ENCODE peak calls at places on chromosomes 2 and 18, in ten cellular contexts. One of them, this sample, is unnamed.

GRCh38 chr2:54401592-54401991 is 54.5 kb upstream of the SPTBN1 start:
- DNase-seq in fibroblast of lung: no peak
- DNase-seq in CD8-positive, alpha-beta memory T cell: no peak
- DNase-seq in CD4-positive, CD25-positive, alpha-beta regulatory T cell: no peak
- DNase-seq in HL-60: no peak
- DNase-seq in HepG2: no peak
- DNase-seq in endodermal cell: no peak
- DNase-seq in CD4-positive, alpha-beta T cell: no peak
- DNase-seq in upper lobe of right lung: no peak
- DNase-seq in naive thymus-derived CD4-positive, alpha-beta T cell: no peak
- DNase-seq in this sample: no peak

GRCh38 chr2:3960106-3960505 is 256.7 kb downstream of the DCDC2C start:
- DNase-seq in CD4-positive, CD25-positive, alpha-beta regulatory T cell: no peak
- DNase-seq in upper lobe of right lung: no peak
- DNase-seq in fibroblast of lung: no peak
- DNase-seq in HL-60: no peak
- DNase-seq in CD8-positive, alpha-beta memory T cell: no peak
- DNase-seq in endodermal cell: no peak
- DNase-seq in HepG2: no peak
- DNase-seq in CD4-positive, alpha-beta T cell: no peak
- DNase-seq in naive thymus-derived CD4-positive, alpha-beta T cell: no peak
- DNase-seq in this sample: no peak

GRCh38 chr2:240386321-240386720 is 49.1 kb upstream of the GPC1 start:
- DNase-seq in HepG2: no peak
- DNase-seq in endodermal cell: no peak
- DNase-seq in upper lobe of right lung: no peak
- DNase-seq in HL-60: no peak
- DNase-seq in CD4-positive, CD25-positive, alpha-beta regulatory T cell: no peak
- DNase-seq in fibroblast of lung: no peak
- DNase-seq in CD4-positive, alpha-beta T cell: no peak
- DNase-seq in naive thymus-derived CD4-positive, alpha-beta T cell: no peak
- DNase-seq in CD8-positive, alpha-beta memory T cell: no peak
- DNase-seq in this sample: no peak

GRCh38 chr2:174784909-174785308 is 20.6 kb upstream of the CHRNA1 start:
- DNase-seq in CD4-positive, alpha-beta T cell: no peak
- DNase-seq in upper lobe of right lung: no peak
- DNase-seq in HL-60: no peak
- DNase-seq in endodermal cell: no peak
- DNase-seq in CD4-positive, CD25-positive, alpha-beta regulatory T cell: no peak
- DNase-seq in CD8-positive, alpha-beta memory T cell: no peak
- DNase-seq in HepG2: no peak
- DNase-seq in naive thymus-derived CD4-positive, alpha-beta T cell: no peak
- DNase-seq in fibroblast of lung: no peak
- DNase-seq in this sample: no peak

GRCh38 chr2:179165356-179166000 is 99.2 kb downstream of the SESTD1 start:
- DNase-seq in CD8-positive, alpha-beta memory T cell: no peak
- DNase-seq in HepG2: no peak
- DNase-seq in CD4-positive, alpha-beta T cell: no peak
- DNase-seq in HL-60: no peak
- DNase-seq in CD4-positive, CD25-positive, alpha-beta regulatory T cell: no peak
- DNase-seq in fibroblast of lung: peak; percentile 11
- DNase-seq in upper lobe of right lung: no peak
- DNase-seq in naive thymus-derived CD4-positive, alpha-beta T cell: no peak
- DNase-seq in endodermal cell: no peak
- DNase-seq in this sample: no peak

GRCh38 chr2:176643711-176644110 is 374.5 kb downstream of the MTX2 start:
- DNase-seq in endodermal cell: peak; percentile 66
- DNase-seq in CD4-positive, alpha-beta T cell: no peak
- DNase-seq in HL-60: no peak
- DNase-seq in CD8-positive, alpha-beta memory T cell: no peak
- DNase-seq in fibroblast of lung: peak; percentile 55
- DNase-seq in HepG2: peak; percentile 26
- DNase-seq in upper lobe of right lung: no peak
- DNase-seq in CD4-positive, CD25-positive, alpha-beta regulatory T cell: no peak
- DNase-seq in naive thymus-derived CD4-positive, alpha-beta T cell: no peak
- DNase-seq in this sample: no peak

GRCh38 chr2:71235930-71236587 is 9.2 kb upstream of the PAIP2B start:
- DNase-seq in CD8-positive, alpha-beta memory T cell: no peak
- DNase-seq in fibroblast of lung: no peak
- DNase-seq in HepG2: no peak
- DNase-seq in HL-60: peak; percentile 64
- DNase-seq in CD4-positive, alpha-beta T cell: no peak
- DNase-seq in upper lobe of right lung: no peak
- DNase-seq in endodermal cell: peak; percentile 79
- DNase-seq in CD4-positive, CD25-positive, alpha-beta regulatory T cell: no peak
- DNase-seq in naive thymus-derived CD4-positive, alpha-beta T cell: no peak
- DNase-seq in this sample: no peak

GRCh38 chr2:40740419-40740818 is 288.5 kb upstream of the SLC8A1 start:
- DNase-seq in upper lobe of right lung: no peak
- DNase-seq in fibroblast of lung: no peak
- DNase-seq in naive thymus-derived CD4-positive, alpha-beta T cell: no peak
- DNase-seq in HepG2: peak; percentile 7
- DNase-seq in CD4-positive, CD25-positive, alpha-beta regulatory T cell: no peak
- DNase-seq in CD4-positive, alpha-beta T cell: no peak
- DNase-seq in CD8-positive, alpha-beta memory T cell: no peak
- DNase-seq in HL-60: no peak
- DNase-seq in endodermal cell: no peak
- DNase-seq in this sample: no peak

GRCh38 chr2:191638079-191638801 is 39.7 kb upstream of the NABP1 start:
- DNase-seq in naive thymus-derived CD4-positive, alpha-beta T cell: no peak
- DNase-seq in CD8-positive, alpha-beta memory T cell: no peak
- DNase-seq in CD4-positive, CD25-positive, alpha-beta regulatory T cell: no peak
- DNase-seq in fibroblast of lung: peak; percentile 24
- DNase-seq in upper lobe of right lung: no peak
- DNase-seq in CD4-positive, alpha-beta T cell: no peak
- DNase-seq in endodermal cell: peak; percentile 51
- DNase-seq in HepG2: peak; percentile 68
- DNase-seq in HL-60: peak; percentile 18
- DNase-seq in this sample: peak; percentile 35
- H3K27ac ChIP-seq in naive thymus-derived CD4-positive, alpha-beta T cell: peak overlapping the region; percentile 43
- H3K27ac ChIP-seq in CD8-positive, alpha-beta memory T cell: peak overlapping the region; percentile 64
- H3K27ac ChIP-seq in CD4-positive, CD25-positive, alpha-beta regulatory T cell: peak overlapping the region; percentile 63
- H3K27ac ChIP-seq in fibroblast of lung: peak overlapping the region; percentile 76
- H3K27ac ChIP-seq in upper lobe of right lung: peak overlapping the region; percentile 60
- H3K27ac ChIP-seq in CD4-positive, alpha-beta T cell: no peak overlapping the region
- H3K27ac ChIP-seq in endodermal cell: no peak overlapping the region
- H3K27ac ChIP-seq in HepG2: peak overlapping the region; percentile 75
- H3K27ac ChIP-seq in HL-60: no peak overlapping the region
- H3K27ac ChIP-seq in this sample: peak overlapping the region; percentile 85

GRCh38 chr18:59026831-59027410 is 112.8 kb upstream of the SEC11C start:
- DNase-seq in CD4-positive, CD25-positive, alpha-beta regulatory T cell: no peak
- DNase-seq in HepG2: no peak
- DNase-seq in CD8-positive, alpha-beta memory T cell: no peak
- DNase-seq in CD4-positive, alpha-beta T cell: no peak
- DNase-seq in upper lobe of right lung: no peak
- DNase-seq in endodermal cell: peak; percentile 28
- DNase-seq in fibroblast of lung: no peak
- DNase-seq in naive thymus-derived CD4-positive, alpha-beta T cell: no peak
- DNase-seq in HL-60: no peak
- DNase-seq in this sample: no peak

GRCh38 chr18:59024829-59025228 is 114.9 kb upstream of the SEC11C start:
- DNase-seq in HL-60: no peak
- DNase-seq in HepG2: no peak
- DNase-seq in CD4-positive, CD25-positive, alpha-beta regulatory T cell: no peak
- DNase-seq in upper lobe of right lung: no peak
- DNase-seq in CD4-positive, alpha-beta T cell: no peak
- DNase-seq in CD8-positive, alpha-beta memory T cell: no peak
- DNase-seq in naive thymus-derived CD4-positive, alpha-beta T cell: no peak
- DNase-seq in endodermal cell: peak; percentile 23
- DNase-seq in fibroblast of lung: peak; percentile 67
- DNase-seq in this sample: no peak

GRCh38 chr18:59021500-59021899 is 118.2 kb upstream of the SEC11C start:
- DNase-seq in HL-60: no peak
- DNase-seq in fibroblast of lung: no peak
- DNase-seq in HepG2: no peak
- DNase-seq in CD4-positive, alpha-beta T cell: no peak
- DNase-seq in naive thymus-derived CD4-positive, alpha-beta T cell: no peak
- DNase-seq in upper lobe of right lung: no peak
- DNase-seq in endodermal cell: no peak
- DNase-seq in CD8-positive, alpha-beta memory T cell: no peak
- DNase-seq in CD4-positive, CD25-positive, alpha-beta regulatory T cell: no peak
- DNase-seq in this sample: no peak

GRCh38 chr18:59026364-59026763 is 113.3 kb upstream of the SEC11C start:
- DNase-seq in endodermal cell: peak; percentile 32
- DNase-seq in HL-60: no peak
- DNase-seq in fibroblast of lung: no peak
- DNase-seq in naive thymus-derived CD4-positive, alpha-beta T cell: no peak
- DNase-seq in HepG2: no peak
- DNase-seq in upper lobe of right lung: no peak
- DNase-seq in CD4-positive, alpha-beta T cell: no peak
- DNase-seq in CD4-positive, CD25-positive, alpha-beta regulatory T cell: no peak
- DNase-seq in CD8-positive, alpha-beta memory T cell: no peak
- DNase-seq in this sample: no peak

DNA sequence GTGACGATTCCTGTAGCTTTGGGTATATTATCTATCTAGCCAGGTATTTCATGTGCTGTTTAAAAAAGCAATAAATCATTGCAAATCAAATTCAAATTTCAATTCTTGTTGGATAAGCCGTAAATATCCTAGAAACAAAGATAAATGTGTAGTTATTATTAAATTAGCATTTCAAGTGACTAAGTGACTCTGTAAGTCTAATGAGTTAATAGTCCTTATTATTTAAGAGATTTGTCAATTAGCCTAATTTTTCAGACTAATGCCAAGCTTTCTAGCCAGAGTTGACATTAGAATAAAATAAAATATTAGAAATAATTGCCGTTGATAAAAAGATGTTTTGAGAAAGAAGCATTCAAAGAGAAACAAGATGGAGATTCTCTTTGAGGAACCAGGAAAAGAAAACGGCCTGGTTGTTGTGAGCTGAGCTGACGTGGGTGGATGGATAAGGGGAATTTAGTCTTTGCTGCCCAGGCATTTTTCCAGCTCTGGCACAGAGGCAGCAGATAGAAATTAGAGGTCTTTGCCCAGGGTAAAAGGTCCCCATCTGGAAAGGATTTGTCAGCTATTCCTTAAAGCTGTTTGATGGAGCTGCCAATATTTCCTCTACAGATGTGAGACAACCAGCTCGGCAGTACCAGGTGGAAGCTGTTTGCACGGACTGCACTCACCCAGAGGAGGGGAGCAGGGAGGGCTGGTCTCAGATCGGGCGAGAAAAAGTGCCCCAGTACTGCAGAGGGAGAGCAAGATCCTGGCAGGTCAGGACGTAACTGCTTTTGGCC is 117.3 kb upstream of the SEC11C start:
- DNase-seq in CD4-positive, alpha-beta T cell: no peak
- DNase-seq in endodermal cell: peak; percentile 15
- DNase-seq in upper lobe of right lung: no peak
- DNase-seq in HepG2: no peak
- DNase-seq in fibroblast of lung: peak; percentile 30
- DNase-seq in CD4-positive, CD25-positive, alpha-beta regulatory T cell: no peak
- DNase-seq in HL-60: no peak
- DNase-seq in CD8-positive, alpha-beta memory T cell: no peak
- DNase-seq in naive thymus-derived CD4-positive, alpha-beta T cell: no peak
- DNase-seq in this sample: no peak
- H3K27ac ChIP-seq in CD4-positive, alpha-beta T cell: no peak overlapping the region
- H3K27ac ChIP-seq in endodermal cell: no peak overlapping the region
- H3K27ac ChIP-seq in upper lobe of right lung: peak overlapping the region; percentile 27
- H3K27ac ChIP-seq in HepG2: no peak overlapping the region
- H3K27ac ChIP-seq in fibroblast of lung: no peak overlapping the region
- H3K27ac ChIP-seq in CD4-positive, CD25-positive, alpha-beta regulatory T cell: no peak overlapping the region
- H3K27ac ChIP-seq in HL-60: no peak overlapping the region
- H3K27ac ChIP-seq in CD8-positive, alpha-beta memory T cell: no peak overlapping the region
- H3K27ac ChIP-seq in naive thymus-derived CD4-positive, alpha-beta T cell: no peak overlapping the region
- H3K27ac ChIP-seq in this sample: no peak overlapping the region

DNA sequence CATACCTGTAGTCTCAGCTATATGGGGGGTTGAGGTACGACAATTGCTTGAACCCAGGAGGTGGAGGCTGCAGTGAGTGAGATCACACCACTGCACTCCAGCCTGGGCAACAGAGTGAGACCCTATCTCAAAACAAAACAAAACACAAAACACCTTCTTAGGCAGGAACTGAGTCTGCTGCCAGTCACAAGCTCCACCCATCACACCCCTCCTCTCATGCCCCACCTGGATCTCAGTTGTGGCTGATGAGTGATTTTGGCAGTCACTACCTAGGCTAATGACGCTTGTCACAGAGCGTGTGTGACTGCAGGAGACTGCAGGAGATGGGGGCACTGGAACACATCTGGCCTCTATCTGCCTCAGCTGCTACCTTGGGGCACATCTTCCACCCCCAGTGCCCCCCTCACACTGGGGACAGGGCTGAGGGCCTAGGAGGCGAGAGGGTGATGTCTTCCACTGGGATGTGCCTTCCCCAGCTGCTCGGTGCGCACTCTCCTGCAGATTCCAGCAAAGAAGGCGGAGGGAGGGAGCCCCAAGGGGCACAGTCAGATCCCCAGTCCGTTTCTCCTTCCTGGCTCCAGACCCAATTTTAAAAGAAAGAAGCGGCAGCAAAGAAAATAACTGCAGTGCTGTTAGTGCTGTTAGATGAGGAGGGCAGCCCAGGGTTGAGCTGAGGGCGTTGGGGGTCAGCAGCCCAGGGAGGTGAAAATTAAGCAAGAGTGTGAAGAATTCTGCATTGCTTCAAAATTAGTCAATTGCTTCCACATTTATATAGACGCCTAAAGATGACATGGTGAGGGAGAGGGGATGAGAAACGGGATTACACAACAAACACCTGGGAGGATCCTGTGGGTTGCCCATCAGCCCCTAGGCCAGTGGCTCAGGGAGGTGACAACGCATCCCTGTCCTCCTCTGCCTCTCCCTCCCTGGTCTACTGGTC is 143.6 kb upstream of the HAAO start:
- DNase-seq in naive thymus-derived CD4-positive, alpha-beta T cell: no peak
- DNase-seq in HL-60: no peak
- DNase-seq in upper lobe of right lung: no peak
- DNase-seq in endodermal cell: no peak
- DNase-seq in fibroblast of lung: no peak
- DNase-seq in HepG2: no peak
- DNase-seq in CD4-positive, alpha-beta T cell: no peak
- DNase-seq in CD8-positive, alpha-beta memory T cell: no peak
- DNase-seq in CD4-positive, CD25-positive, alpha-beta regulatory T cell: no peak
- DNase-seq in this sample: no peak
- H3K27ac ChIP-seq in naive thymus-derived CD4-positive, alpha-beta T cell: no peak overlapping the region
- H3K27ac ChIP-seq in HL-60: no peak overlapping the region
- H3K27ac ChIP-seq in upper lobe of right lung: no peak overlapping the region
- H3K27ac ChIP-seq in endodermal cell: no peak overlapping the region
- H3K27ac ChIP-seq in fibroblast of lung: no peak overlapping the region
- H3K27ac ChIP-seq in HepG2: no peak overlapping the region
- H3K27ac ChIP-seq in CD4-positive, alpha-beta T cell: no peak overlapping the region
- H3K27ac ChIP-seq in CD8-positive, alpha-beta memory T cell: no peak overlapping the region
- H3K27ac ChIP-seq in CD4-positive, CD25-positive, alpha-beta regulatory T cell: no peak overlapping the region
- H3K27ac ChIP-seq in this sample: no peak overlapping the region

GRCh38 chr2:9310390-9310789 is 103.8 kb downstream of the ASAP2 start:
- DNase-seq in CD8-positive, alpha-beta memory T cell: no peak
- DNase-seq in CD4-positive, CD25-positive, alpha-beta regulatory T cell: no peak
- DNase-seq in upper lobe of right lung: no peak
- DNase-seq in endodermal cell: no peak
- DNase-seq in HepG2: no peak
- DNase-seq in naive thymus-derived CD4-positive, alpha-beta T cell: no peak
- DNase-seq in HL-60: no peak
- DNase-seq in CD4-positive, alpha-beta T cell: no peak
- DNase-seq in fibroblast of lung: peak; percentile 94
- DNase-seq in this sample: no peak

GRCh38 chr2:9312591-9312990 is 106.0 kb downstream of the ASAP2 start:
- DNase-seq in endodermal cell: no peak
- DNase-seq in CD4-positive, CD25-positive, alpha-beta regulatory T cell: no peak
- DNase-seq in naive thymus-derived CD4-positive, alpha-beta T cell: no peak
- DNase-seq in HL-60: no peak
- DNase-seq in HepG2: no peak
- DNase-seq in CD8-positive, alpha-beta memory T cell: no peak
- DNase-seq in CD4-positive, alpha-beta T cell: no peak
- DNase-seq in fibroblast of lung: no peak
- DNase-seq in upper lobe of right lung: no peak
- DNase-seq in this sample: no peak

GRCh38 chr2:9311488-9311887 is 104.9 kb downstream of the ASAP2 start:
- DNase-seq in HepG2: no peak
- DNase-seq in CD8-positive, alpha-beta memory T cell: no peak
- DNase-seq in endodermal cell: no peak
- DNase-seq in HL-60: no peak
- DNase-seq in CD4-positive, alpha-beta T cell: no peak
- DNase-seq in CD4-positive, CD25-positive, alpha-beta regulatory T cell: no peak
- DNase-seq in upper lobe of right lung: no peak
- DNase-seq in naive thymus-derived CD4-positive, alpha-beta T cell: no peak
- DNase-seq in fibroblast of lung: peak; percentile 94
- DNase-seq in this sample: no peak

GRCh38 chr2:9309147-9309546 is 102.5 kb downstream of the ASAP2 start:
- DNase-seq in HL-60: no peak
- DNase-seq in naive thymus-derived CD4-positive, alpha-beta T cell: no peak
- DNase-seq in endodermal cell: no peak
- DNase-seq in HepG2: no peak
- DNase-seq in fibroblast of lung: no peak
- DNase-seq in upper lobe of right lung: no peak
- DNase-seq in CD4-positive, CD25-positive, alpha-beta regulatory T cell: no peak
- DNase-seq in CD4-positive, alpha-beta T cell: no peak
- DNase-seq in CD8-positive, alpha-beta memory T cell: no peak
- DNase-seq in this sample: no peak

DNA sequence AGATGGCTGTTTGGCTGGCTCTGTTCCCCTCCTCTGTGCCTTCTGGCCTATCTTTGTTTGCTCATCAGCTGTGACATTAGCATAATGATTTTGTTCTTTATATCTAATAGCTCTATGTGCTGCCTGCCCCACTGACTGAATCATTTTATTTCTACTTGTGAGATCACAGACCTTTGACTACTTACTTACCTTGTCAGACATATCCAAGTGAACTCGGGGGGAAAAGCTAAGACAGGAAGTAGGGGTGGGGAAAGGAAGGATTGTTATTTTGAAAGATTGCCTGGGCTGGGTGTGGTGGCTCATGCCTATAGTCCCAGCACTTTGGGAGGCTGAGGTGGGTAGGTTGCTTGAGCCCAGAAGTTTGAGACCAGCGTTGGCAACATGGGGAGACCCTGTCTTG is 104.2 kb downstream of the ASAP2 start:
- DNase-seq in naive thymus-derived CD4-positive, alpha-beta T cell: no peak
- DNase-seq in HepG2: no peak
- DNase-seq in endodermal cell: no peak
- DNase-seq in CD4-positive, alpha-beta T cell: no peak
- DNase-seq in HL-60: no peak
- DNase-seq in fibroblast of lung: peak; percentile 59
- DNase-seq in upper lobe of right lung: no peak
- DNase-seq in CD8-positive, alpha-beta memory T cell: no peak
- DNase-seq in CD4-positive, CD25-positive, alpha-beta regulatory T cell: no peak
- DNase-seq in this sample: no peak
- H3K27ac ChIP-seq in naive thymus-derived CD4-positive, alpha-beta T cell: no peak overlapping the region
- H3K27ac ChIP-seq in HepG2: no peak overlapping the region
- H3K27ac ChIP-seq in endodermal cell: peak overlapping the region; percentile 4
- H3K27ac ChIP-seq in CD4-positive, alpha-beta T cell: no peak overlapping the region
- H3K27ac ChIP-seq in HL-60: no peak overlapping the region
- H3K27ac ChIP-seq in fibroblast of lung: peak overlapping the region; percentile 70
- H3K27ac ChIP-seq in upper lobe of right lung: peak overlapping the region; percentile 38
- H3K27ac ChIP-seq in CD8-positive, alpha-beta memory T cell: no peak overlapping the region
- H3K27ac ChIP-seq in CD4-positive, CD25-positive, alpha-beta regulatory T cell: no peak overlapping the region
- H3K27ac ChIP-seq in this sample: no peak overlapping the region

This sample was measured in DND-41.